ENCODE peak calls at places on chromosomes 6 and 20, in seven cellular contexts. T is IMR-90, J is fibroblast of villous mesenchyme, W is H1, X is body of pancreas, S is PC-3, Q is AG04450. D is an unnamed sample.

GRCh38 chr6:44000164-44000842 is 126.9 kb downstream of the MRPL14 start:
- DNase-seq in T (peak), J (no peak), W (no peak), X (peak), S (no peak), Q (no peak), D (no peak)

GRCh38 chr20:8853805-8854338 is 215.0 kb upstream of the PLCB4 start:
- DNase-seq in T (peak), J (peak), W (no peak), X (peak), S (peak), Q (peak), D (peak)

GRCh38 chr6:10256113-10256690 is 158.7 kb downstream of the TFAP2A start:
- DNase-seq in T (no peak), J (no peak), W (no peak), X (no peak), S (peak), Q (no peak), D (peak)

GRCh38 chr20:45987108-45987780 is 15.2 kb upstream of the ZNF335 start:
- DNase-seq in T (peak), J (peak), W (no peak), X (peak), S (peak), Q (no peak), D (peak)

GRCh38 chr6:144725731-144726522 is 440.8 kb downstream of the UTRN start:
- DNase-seq in T (no peak), J (no peak), W (no peak), X (peak), S (peak), Q (no peak), D (no peak)

GRCh38 chr6:129370268-129370916 is 339.6 kb downstream of the ARHGAP18 start:
- DNase-seq in T (peak), J (peak), W (peak), X (peak), S (peak), Q (peak), D (peak)

GRCh38 chr6:69366831-69367230 is 430.0 kb downstream of the LMBRD1 start:
- DNase-seq in T (no peak), J (no peak), W (no peak), X (no peak), S (no peak), Q (no peak), D (no peak)

GRCh38 chr6:122722746-122723145 is 56.8 kb upstream of the FABP7 start:
- DNase-seq in T (peak), J (peak), W (no peak), X (no peak), S (no peak), Q (no peak), D (peak)

GRCh38 chr6:49550413-49551125 is at the start of gene C6orf141:
- DNase-seq in T (no peak), J (no peak), W (peak), X (peak), S (peak), Q (no peak), D (peak)

GRCh38 chr6:49552596-49552995 is 2.1 kb downstream of the C6orf141 start:
- DNase-seq in T (no peak), J (no peak), W (no peak), X (no peak), S (peak), Q (no peak), D (no peak)

GRCh38 chr6:49551126-49551865 is 828 bp downstream of the C6orf141 start:
- DNase-seq in T (no peak), J (no peak), W (peak), X (peak), S (peak), Q (no peak), D (peak)

GRCh38 chr6:49553353-49553752 is 2.9 kb downstream of the C6orf141 start:
- DNase-seq in T (peak), J (no peak), W (no peak), X (no peak), S (peak), Q (no peak), D (no peak)

DNA sequence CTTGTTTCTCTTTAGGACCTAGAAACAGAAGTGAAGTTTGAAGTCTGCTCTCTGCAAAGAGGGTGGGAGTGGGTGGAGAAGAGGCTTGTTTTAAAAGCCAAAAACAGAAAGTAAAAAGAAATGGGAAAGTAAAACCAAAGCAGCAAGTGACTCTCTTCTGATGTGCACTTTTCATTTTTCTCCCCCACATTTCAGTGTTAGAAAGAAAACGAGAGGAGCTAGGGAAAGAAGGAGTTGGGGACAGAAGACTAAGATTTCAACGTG is 1.3 kb downstream of the C6orf141 start:
- DNase-seq in T (no peak), J (no peak), W (no peak), X (no peak), S (no peak), Q (no peak), D (no peak)
- H3K4me3 ChIP-seq in T (no peak), J (peak), W (peak), X (no peak), S (peak), Q (no peak), D (peak)

GRCh38 chr6:98831057-98832031 is 3.0 kb upstream of the POU3F2 start:
- DNase-seq in T (no peak), J (no peak), W (no peak), X (no peak), S (no peak), Q (no peak), D (no peak)

GRCh38 chr6:98825602-98826230 is 8.7 kb upstream of the POU3F2 start:
- DNase-seq in T (no peak), J (no peak), W (no peak), X (no peak), S (no peak), Q (no peak), D (no peak)

GRCh38 chr6:98828991-98829411 is 5.4 kb upstream of the POU3F2 start:
- DNase-seq in T (no peak), J (no peak), W (no peak), X (no peak), S (no peak), Q (no peak), D (no peak)

GRCh38 chr6:98827295-98828159 is 6.8 kb upstream of the POU3F2 start:
- DNase-seq in T (no peak), J (no peak), W (no peak), X (no peak), S (no peak), Q (no peak), D (no peak)

DNA sequence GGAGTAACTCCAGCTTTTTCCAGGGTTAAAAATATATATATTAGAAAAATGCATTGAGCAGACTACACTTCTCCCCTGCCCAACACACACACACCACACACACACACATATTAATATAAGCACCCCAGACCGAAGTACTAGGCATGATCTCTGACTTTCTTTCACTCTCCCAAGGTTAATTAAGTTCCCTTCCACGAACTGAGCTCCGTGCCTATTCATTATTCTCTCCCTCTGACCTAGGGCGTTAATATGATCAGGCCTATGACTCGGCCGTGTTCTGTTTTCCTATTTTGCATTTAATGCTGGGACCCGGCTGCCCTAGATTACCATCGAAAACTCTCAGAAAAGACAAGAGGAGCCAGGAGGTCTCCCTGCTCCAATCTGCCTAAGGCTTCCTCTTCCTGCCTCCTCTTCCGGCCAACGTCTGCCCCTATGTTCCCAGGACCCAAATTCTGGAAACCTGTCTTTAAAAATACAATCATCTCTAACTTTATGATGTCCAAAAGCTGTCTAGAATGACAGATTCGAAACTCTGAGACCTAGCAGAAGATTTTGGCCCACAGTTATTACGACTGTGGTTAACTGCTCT is 6.1 kb upstream of the POU3F2 start:
- DNase-seq in T (no peak), J (no peak), W (no peak), X (no peak), S (no peak), Q (no peak), D (no peak)
- H3K4me3 ChIP-seq in T (no peak), J (no peak), W (peak), X (no peak), S (no peak), Q (no peak), D (no peak)

GRCh38 chr6:7468382-7469081 is 72.9 kb upstream of the DSP start:
- DNase-seq in T (peak), J (peak), W (no peak), X (no peak), S (peak), Q (no peak), D (peak)
- H3K4me3 ChIP-seq in T (peak), J (peak), W (no peak), X (no peak), S (no peak), Q (peak), D (peak)

DNA sequence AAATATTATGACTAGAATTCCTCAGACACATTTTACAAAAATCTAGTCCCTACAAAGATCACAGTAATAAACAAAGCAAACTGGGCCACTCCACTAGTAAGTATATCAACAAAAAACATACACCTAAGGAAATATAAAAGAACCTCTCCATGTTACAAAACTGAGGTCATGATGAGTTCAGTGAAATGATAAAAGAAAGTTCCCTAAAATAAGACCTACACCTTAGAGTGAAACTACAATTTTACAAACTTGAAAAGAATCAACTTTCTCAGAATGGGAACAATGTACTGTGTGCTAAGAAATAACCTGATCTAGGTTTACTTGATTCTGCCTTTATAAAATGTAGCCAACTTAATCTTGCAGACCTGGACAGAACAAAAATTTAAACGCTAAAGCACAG is 2.0 kb downstream of the RALGAPA2 start:
- DNase-seq in T (no peak), J (no peak), W (no peak), X (no peak), S (no peak), Q (no peak), D (no peak)
- H3K4me3 ChIP-seq in T (no peak), J (no peak), W (no peak), X (no peak), S (peak), Q (no peak), D (no peak)

DNA sequence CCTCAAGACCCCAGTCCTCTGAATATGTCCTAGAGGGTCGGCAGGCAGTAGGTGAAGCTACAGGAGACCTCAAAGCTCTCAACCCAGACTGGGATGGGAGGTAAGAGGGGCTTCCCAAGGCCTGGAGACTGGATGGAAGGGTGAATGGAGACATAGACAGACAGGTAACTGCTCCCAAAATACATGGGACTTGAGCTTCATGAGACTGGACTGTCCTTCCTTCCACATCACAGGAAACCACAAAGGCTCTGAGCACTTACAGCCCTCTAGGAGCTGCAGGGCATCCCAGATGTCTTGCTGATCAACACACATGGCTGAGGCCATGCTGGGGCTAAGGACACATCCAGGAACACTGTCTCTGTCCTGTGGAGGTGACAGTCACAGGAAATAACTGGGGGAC is 11.6 kb downstream of the HSPA12B start:
- DNase-seq in T (no peak), J (no peak), W (no peak), X (no peak), S (no peak), Q (no peak), D (no peak)
- H3K4me3 ChIP-seq in T (no peak), J (no peak), W (no peak), X (no peak), S (no peak), Q (no peak), D (no peak)

DNA sequence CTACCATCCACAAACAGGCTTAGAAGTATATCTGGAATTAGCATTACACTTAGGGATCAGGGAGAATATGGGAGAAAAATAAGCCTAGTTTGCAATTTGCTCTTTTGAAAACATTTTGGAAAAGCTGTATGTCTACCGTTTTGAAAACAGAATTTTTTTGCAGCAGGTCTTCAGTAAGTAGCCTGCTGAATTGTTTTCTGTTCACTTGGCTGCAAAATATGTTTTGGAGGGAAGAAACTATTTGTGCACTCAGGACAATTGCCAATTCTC is 39.6 kb downstream of the ILRUN start:
- DNase-seq in T (no peak), J (no peak), W (no peak), X (no peak), S (no peak), Q (no peak), D (peak)
- H3K4me3 ChIP-seq in T (peak), J (peak), W (no peak), X (no peak), S (peak), Q (peak), D (peak)

GRCh38 chr20:31674895-31675827 is 37.4 kb downstream of the COX4I2 start:
- DNase-seq in T (peak), J (peak), W (no peak), X (peak), S (peak), Q (no peak), D (peak)
- H3K4me3 ChIP-seq in T (no peak), J (no peak), W (no peak), X (no peak), S (no peak), Q (no peak), D (peak)

DNA sequence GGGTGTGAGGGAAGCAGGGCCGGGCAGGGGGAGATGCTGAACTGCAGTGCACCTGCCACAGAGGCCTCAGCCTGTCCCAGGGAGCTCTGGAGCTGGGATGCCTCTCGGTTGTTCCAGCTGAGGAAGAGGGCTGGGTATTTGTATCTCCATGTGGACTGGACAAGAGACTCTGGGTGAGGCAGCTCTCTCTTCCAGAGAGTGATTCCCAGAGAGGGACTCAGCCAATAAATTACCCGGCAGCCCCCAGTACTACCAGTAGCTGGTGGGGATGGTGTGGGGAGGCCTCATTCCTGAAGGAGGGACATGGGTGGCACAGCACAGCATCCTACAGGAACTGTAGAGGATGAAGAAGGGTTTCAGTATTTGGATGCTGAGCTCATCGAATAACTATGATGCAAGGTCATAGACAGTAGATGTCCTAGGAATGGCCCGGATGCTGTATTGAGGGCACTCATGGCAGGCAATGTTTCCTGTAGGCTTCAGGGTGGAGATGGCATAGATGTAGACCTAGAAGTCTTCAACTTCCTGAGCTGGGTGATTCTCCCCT is 1.4 kb downstream of the FGD2 start:
- DNase-seq in T (peak), J (no peak), W (no peak), X (no peak), S (no peak), Q (no peak), D (no peak)
- H3K4me3 ChIP-seq in T (no peak), J (no peak), W (no peak), X (no peak), S (no peak), Q (no peak), D (no peak)